ENCODE peak calls at places on chromosomes 13 and 19, in eight cellular contexts. M is brain pericyte; L is CD8-positive, alpha-beta T cell; W is RWPE1; P is activated CD4-positive, CD25-positive, alpha-beta regulatory T cell; V is head of caudate nucleus; X is HEK293T; B is cardiac muscle cell. C is an unnamed sample.

GRCh38 chr19:16571283-16571682 is 932 bp downstream of the SLC35E1 start:
- DNase-seq in P (no peak), W (peak), V (no peak), B (peak), M (no peak), X (no peak), L (no peak), C (peak)

GRCh38 chr13:48448963-48449614 is 36.2 kb upstream of the LPAR6 start:
- DNase-seq in M (no peak), V (no peak), P (no peak), W (peak), B (peak), L (no peak), X (no peak), C (peak)

GRCh38 chr19:53808710-53809125 is 15.4 kb downstream of the NLRP12 start:
- DNase-seq in X (peak), M (no peak), V (no peak), W (peak), P (no peak), L (no peak), B (peak), C (peak)

GRCh38 chr19:39211731-39212376 is 7.8 kb upstream of the SYCN start:
- DNase-seq in P (no peak), B (peak), L (no peak), M (no peak), W (no peak), V (no peak), X (no peak), C (no peak)

GRCh38 chr19:10288662-10289166 is 1.0 kb upstream of the ICAM5 start:
- DNase-seq in V (peak), P (no peak), B (peak), X (no peak), L (no peak), W (peak), M (no peak), C (peak)

GRCh38 chr19:34867631-34868030 is 59.1 kb upstream of the ZNF30 start:
- DNase-seq in B (no peak), M (no peak), W (no peak), X (no peak), P (no peak), L (no peak), V (no peak), C (no peak)

GRCh38 chr13:23922005-23922932 is 25.0 kb upstream of the C1QTNF9B start:
- DNase-seq in B (no peak), W (no peak), L (no peak), M (no peak), V (no peak), X (no peak), P (no peak), C (no peak)

GRCh38 chr13:23433171-23434153 is at the start of gene SACS:
- DNase-seq in M (no peak), B (peak), W (no peak), X (peak), L (no peak), V (peak), P (no peak), C (peak)

GRCh38 chr19:3969435-3970312 is 1.2 kb downstream of the DAPK3 start:
- DNase-seq in M (no peak), V (no peak), B (peak), P (no peak), L (no peak), W (peak), X (peak), C (peak)

GRCh38 chr19:49855277-49855675 is 4.3 kb downstream of the PTOV1 start:
- DNase-seq in P (no peak), L (no peak), B (no peak), V (no peak), W (no peak), M (no peak), X (no peak), C (no peak)

GRCh38 chr13:32150794-32151193 is 119.2 kb downstream of the FRY start:
- DNase-seq in W (no peak), B (peak), L (no peak), P (no peak), M (no peak), X (no peak), V (no peak), C (no peak)

GRCh38 chr13:100675660-100676129 is 1.1 kb upstream of the TMTC4 start:
- DNase-seq in X (peak), P (no peak), V (no peak), B (no peak), M (no peak), W (no peak), L (no peak), C (no peak)

GRCh38 chr19:42280761-42281174 is 11.7 kb downstream of the CIC start:
- DNase-seq in M (no peak), B (no peak), W (peak), P (no peak), L (no peak), X (no peak), V (peak), C (no peak)

GRCh38 chr19:23949611-23950010 is 34.9 kb downstream of the ZNF726 start:
- DNase-seq in M (no peak), W (no peak), B (no peak), X (no peak), L (no peak), V (no peak), P (no peak), C (no peak)

GRCh38 chr19:31083122-31083521 is 266.1 kb downstream of the TSHZ3 start:
- DNase-seq in P (no peak), B (no peak), X (no peak), L (no peak), M (no peak), V (no peak), W (no peak), C (no peak)

GRCh38 chr19:1668339-1669123 is 16.1 kb upstream of the TCF3 start:
- DNase-seq in M (no peak), W (no peak), P (no peak), B (peak), X (no peak), V (no peak), L (peak), C (no peak)

GRCh38 chr13:33228645-33229445 is 56.7 kb downstream of the STARD13 start:
- DNase-seq in X (peak), V (peak), L (no peak), M (peak), W (peak), B (peak), P (no peak), C (peak)

GRCh38 chr19:18996796-18997394 is 36.4 kb downstream of the SUGP2 start:
- DNase-seq in V (no peak), L (no peak), B (no peak), X (no peak), M (no peak), W (no peak), P (no peak), C (no peak)

GRCh38 chr13:37747071-37747612 is 122.4 kb downstream of the TRPC4 start:
- DNase-seq in P (no peak), M (peak), W (peak), L (no peak), V (no peak), B (peak), X (no peak), C (no peak)

GRCh38 chr19:21398851-21399250 is 1.9 kb downstream of the ZNF493 start:
- DNase-seq in B (no peak), P (no peak), L (no peak), X (no peak), W (no peak), V (no peak), M (no peak), C (no peak)

GRCh38 chr19:55261671-55262126 is 2.9 kb upstream of the PPP6R1 start:
- DNase-seq in M (no peak), B (no peak), X (no peak), P (no peak), V (no peak), W (no peak), L (no peak), C (no peak)

GRCh38 chr13:113275387-113275786 is 21.7 kb upstream of the LAMP1 start:
- DNase-seq in P (no peak), M (no peak), B (peak), L (peak), V (peak), X (peak), W (peak), C (peak)

GRCh38 chr19:29532956-29533355 is 7.2 kb downstream of the VSTM2B start:
- DNase-seq in P (no peak), X (no peak), W (no peak), M (no peak), V (peak), L (no peak), B (no peak), C (no peak)

GRCh38 chr19:19584356-19584755 is 34.1 kb downstream of the PBX4 start:
- DNase-seq in V (no peak), B (no peak), W (no peak), X (no peak), L (no peak), P (no peak), M (no peak), C (no peak)

GRCh38 chr19:53467503-53468262 is at the start of gene ZNF813:
- DNase-seq in X (peak), L (peak), B (peak), V (peak), M (peak), W (peak), P (peak), C (peak)

GRCh38 chr19:6866646-6867255 is 20.6 kb upstream of the ADGRE1 start:
- DNase-seq in B (no peak), X (no peak), M (no peak), P (no peak), L (no peak), W (no peak), V (no peak), C (no peak)

GRCh38 chr19:28294395-28294794 is 918.6 kb downstream of the UQCRFS1 start:
- DNase-seq in X (no peak), P (no peak), B (peak), W (no peak), M (no peak), L (no peak), V (no peak), C (no peak)

GRCh38 chr19:12786149-12786870 is 5.0 kb upstream of the JUNB start:
- DNase-seq in B (no peak), P (no peak), V (peak), X (no peak), M (no peak), L (no peak), W (peak), C (no peak)

GRCh38 chr13:106348032-106348431 is 187.4 kb downstream of the EFNB2 start:
- DNase-seq in V (no peak), L (no peak), P (no peak), B (peak), X (no peak), W (peak), M (no peak), C (no peak)

GRCh38 chr13:50187352-50188029 is 172.2 kb downstream of the KCNRG start:
- DNase-seq in B (no peak), W (no peak), V (no peak), L (no peak), P (no peak), X (no peak), M (no peak), C (no peak)

GRCh38 chr19:52567921-52568320 is 2.2 kb upstream of the ZNF701 start:
- DNase-seq in V (no peak), X (no peak), P (no peak), M (no peak), L (no peak), B (no peak), W (no peak), C (no peak)

GRCh38 chr19:18415177-18415867 is 3.9 kb upstream of the SSBP4 start:
- DNase-seq in X (no peak), V (peak), B (peak), P (no peak), W (no peak), M (no peak), L (no peak), C (peak)

GRCh38 chr13:101309014-101309619 is 107.2 kb downstream of the NALCN start:
- DNase-seq in L (no peak), X (no peak), M (no peak), W (peak), B (peak), V (no peak), P (no peak), C (no peak)

GRCh38 chr19:48859711-48860572 is 8.5 kb downstream of the PLEKHA4 start:
- DNase-seq in X (peak), B (no peak), W (no peak), L (no peak), P (no peak), V (no peak), M (no peak), C (no peak)